ENCODE peak calls at places on chromosomes 11 and 22, in seven cellular contexts. One of them, this sample, is unnamed.

GRCh38 chr11:19419021-19419750 is 178.4 kb upstream of the E2F8 start:
- DNase-seq in GM12878: no peak
- DNase-seq in stomach: no peak
- DNase-seq in sigmoid colon: no peak
- DNase-seq in SK-N-SH: no peak
- DNase-seq in HepG2: no peak
- DNase-seq in spleen: no peak
- DNase-seq in this sample: no peak

GRCh38 chr11:65414776-65415498 is 7.7 kb upstream of the NEAT1 start:
- DNase-seq in GM12878: no peak
- DNase-seq in SK-N-SH: no peak
- DNase-seq in spleen: no peak
- DNase-seq in stomach: no peak
- DNase-seq in HepG2: no peak
- DNase-seq in sigmoid colon: peak; percentile 62
- DNase-seq in this sample: no peak

GRCh38 chr22:19407649-19408606 is 23.6 kb downstream of the HIRA start:
- DNase-seq in sigmoid colon: peak; percentile 65
- DNase-seq in GM12878: no peak
- DNase-seq in stomach: peak; percentile 73
- DNase-seq in SK-N-SH: peak; percentile 76
- DNase-seq in spleen: no peak
- DNase-seq in HepG2: no peak
- DNase-seq in this sample: no peak

GRCh38 chr11:72789493-72790131 is 4.2 kb downstream of the STARD10 start:
- DNase-seq in spleen: no peak
- DNase-seq in HepG2: no peak
- DNase-seq in GM12878: no peak
- DNase-seq in SK-N-SH: peak; percentile 40
- DNase-seq in sigmoid colon: no peak
- DNase-seq in stomach: peak; percentile 50
- DNase-seq in this sample: no peak

GRCh38 chr11:14418801-14419417 is 59.9 kb upstream of the RRAS2 start:
- DNase-seq in spleen: no peak
- DNase-seq in sigmoid colon: no peak
- DNase-seq in HepG2: peak; percentile 38
- DNase-seq in GM12878: no peak
- DNase-seq in stomach: no peak
- DNase-seq in SK-N-SH: peak; percentile 34
- DNase-seq in this sample: no peak

GRCh38 chr22:27456696-27457503 is 344.7 kb downstream of the MN1 start:
- DNase-seq in SK-N-SH: no peak
- DNase-seq in HepG2: no peak
- DNase-seq in stomach: no peak
- DNase-seq in spleen: no peak
- DNase-seq in GM12878: no peak
- DNase-seq in sigmoid colon: no peak
- DNase-seq in this sample: no peak

GRCh38 chr11:130839950-130840666 is 76.2 kb downstream of the SNX19 start:
- DNase-seq in HepG2: no peak
- DNase-seq in spleen: no peak
- DNase-seq in SK-N-SH: no peak
- DNase-seq in stomach: no peak
- DNase-seq in sigmoid colon: no peak
- DNase-seq in GM12878: no peak
- DNase-seq in this sample: no peak

GRCh38 chr11:78949976-78950690 is 375.5 kb upstream of the NARS2 start:
- DNase-seq in GM12878: no peak
- DNase-seq in HepG2: no peak
- DNase-seq in spleen: no peak
- DNase-seq in sigmoid colon: no peak
- DNase-seq in SK-N-SH: no peak
- DNase-seq in stomach: no peak
- DNase-seq in this sample: no peak

GRCh38 chr11:36214976-36215687 is 74.1 kb downstream of the COMMD9 start:
- DNase-seq in SK-N-SH: no peak
- DNase-seq in GM12878: no peak
- DNase-seq in spleen: no peak
- DNase-seq in sigmoid colon: no peak
- DNase-seq in HepG2: no peak
- DNase-seq in stomach: no peak
- DNase-seq in this sample: no peak

GRCh38 chr11:45614196-45614828 is 51.1 kb downstream of the CHST1 start:
- DNase-seq in HepG2: no peak
- DNase-seq in stomach: no peak
- DNase-seq in spleen: no peak
- DNase-seq in sigmoid colon: no peak
- DNase-seq in GM12878: no peak
- DNase-seq in SK-N-SH: no peak
- DNase-seq in this sample: no peak

GRCh38 chr11:118841469-118842222 is 42.0 kb upstream of the CXCR5 start:
- DNase-seq in HepG2: peak; percentile 49
- DNase-seq in spleen: no peak
- DNase-seq in SK-N-SH: no peak
- DNase-seq in stomach: no peak
- DNase-seq in sigmoid colon: no peak
- DNase-seq in GM12878: peak; percentile 64
- DNase-seq in this sample: no peak

GRCh38 chr11:79045811-79046304 is 395.0 kb downstream of the TENM4 start:
- DNase-seq in spleen: no peak
- DNase-seq in sigmoid colon: no peak
- DNase-seq in GM12878: no peak
- DNase-seq in SK-N-SH: no peak
- DNase-seq in stomach: no peak
- DNase-seq in HepG2: no peak
- DNase-seq in this sample: no peak

GRCh38 chr22:26318975-26319374 is 110.1 kb upstream of the ASPHD2 start:
- DNase-seq in SK-N-SH: no peak
- DNase-seq in HepG2: peak; percentile 13
- DNase-seq in sigmoid colon: no peak
- DNase-seq in GM12878: no peak
- DNase-seq in spleen: no peak
- DNase-seq in stomach: no peak
- DNase-seq in this sample: no peak
- TF ChIP-seq CTCF in SK-N-SH: no peak
- TF ChIP-seq CTCF in HepG2: peak; percentile 64
- TF ChIP-seq CTCF in sigmoid colon: no peak
- TF ChIP-seq CTCF in GM12878: peak; percentile 52
- TF ChIP-seq CTCF in spleen: no peak
- TF ChIP-seq CTCF in stomach: no peak
- TF ChIP-seq CTCF in this sample: no peak

DNA sequence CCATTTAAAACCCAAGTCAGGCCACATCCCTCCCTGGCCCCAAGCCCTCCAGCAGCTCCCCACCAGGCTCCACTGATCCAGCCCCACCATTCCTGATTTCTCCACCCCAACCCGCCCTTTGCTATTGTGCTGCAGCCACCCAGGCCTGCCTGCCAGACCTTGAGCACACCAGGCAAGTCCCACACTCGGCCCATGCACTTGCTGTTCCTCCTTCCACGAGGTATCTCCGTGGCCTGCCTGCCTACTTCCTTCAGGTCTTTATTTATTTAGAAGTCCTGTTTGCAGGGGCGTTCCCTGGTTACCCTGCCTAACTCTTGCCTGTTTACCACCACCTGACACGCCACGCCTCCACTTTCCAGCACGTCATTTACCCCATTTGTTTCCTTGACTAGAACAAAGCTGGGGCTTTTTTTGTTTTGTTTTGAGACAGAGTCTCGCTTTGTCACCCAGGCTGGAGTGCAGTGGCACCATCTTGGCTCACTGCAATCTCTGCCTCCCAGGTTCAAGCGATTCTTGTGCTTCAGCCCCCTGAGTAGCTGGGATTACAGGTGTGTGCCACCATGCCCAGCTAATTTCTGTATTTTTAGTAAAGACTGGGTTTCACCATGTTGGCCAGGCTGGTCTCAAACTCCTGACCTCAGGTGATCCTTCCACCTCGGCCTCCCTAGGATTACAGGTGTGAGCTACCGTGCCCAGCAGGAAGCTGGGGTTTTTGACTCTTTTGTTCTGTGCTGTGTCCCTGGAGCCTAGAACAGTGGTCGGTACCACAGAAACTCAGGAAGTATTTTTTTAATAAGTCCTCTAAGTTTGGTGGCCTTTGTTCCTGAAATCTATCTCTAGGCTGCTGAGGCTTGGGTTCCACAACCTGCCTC is 6.7 kb downstream of the CENPM start:
- DNase-seq in stomach: peak; percentile 83
- DNase-seq in GM12878: peak; percentile 98
- DNase-seq in SK-N-SH: no peak
- DNase-seq in sigmoid colon: no peak
- DNase-seq in HepG2: no peak
- DNase-seq in spleen: peak; percentile 95
- DNase-seq in this sample: no peak
- TF ChIP-seq POLR2AphosphoS5 in stomach: peak; percentile 81
- TF ChIP-seq POLR2AphosphoS5 in GM12878: peak; percentile 95
- TF ChIP-seq POLR2AphosphoS5 in SK-N-SH: no peak
- TF ChIP-seq POLR2AphosphoS5 in sigmoid colon: no peak
- TF ChIP-seq POLR2AphosphoS5 in HepG2: no peak
- TF ChIP-seq POLR2AphosphoS5 in spleen: peak; percentile 100
- TF ChIP-seq POLR2AphosphoS5 in this sample: no peak

GRCh38 chr22:37504964-37505363 is 14.3 kb downstream of the CARD10 start:
- DNase-seq in sigmoid colon: no peak
- DNase-seq in stomach: no peak
- DNase-seq in GM12878: no peak
- DNase-seq in spleen: no peak
- DNase-seq in SK-N-SH: no peak
- DNase-seq in HepG2: no peak
- DNase-seq in this sample: no peak
- H3K4me1 ChIP-seq in sigmoid colon: no peaks in the 10 kb centered on the region
- H3K4me1 ChIP-seq in stomach: peaks cover 48% of the 10 kb centered on the region
- H3K4me1 ChIP-seq in GM12878: no peaks in the 10 kb centered on the region
- H3K4me1 ChIP-seq in spleen: peaks cover 57% of the 10 kb centered on the region
- H3K4me1 ChIP-seq in SK-N-SH: peaks cover 10% of the 10 kb centered on the region
- H3K4me1 ChIP-seq in HepG2: peaks cover 78% of the 10 kb centered on the region
- H3K4me1 ChIP-seq in this sample: peaks cover 53% of the 10 kb centered on the region

GRCh38 chr11:134273317-134273712 is 2.9 kb upstream of the GLB1L3 start:
- DNase-seq in SK-N-SH: no peak
- DNase-seq in sigmoid colon: no peak
- DNase-seq in spleen: no peak
- DNase-seq in GM12878: no peak
- DNase-seq in stomach: no peak
- DNase-seq in HepG2: no peak
- DNase-seq in this sample: no peak

GRCh38 chr11:134275188-134275533 is 1.0 kb upstream of the GLB1L3 start:
- DNase-seq in sigmoid colon: no peak
- DNase-seq in HepG2: no peak
- DNase-seq in GM12878: no peak
- DNase-seq in stomach: no peak
- DNase-seq in spleen: no peak
- DNase-seq in SK-N-SH: no peak
- DNase-seq in this sample: no peak

GRCh38 chr11:134277176-134278001 is 1.2 kb downstream of the GLB1L3 start:
- DNase-seq in GM12878: no peak
- DNase-seq in spleen: no peak
- DNase-seq in stomach: no peak
- DNase-seq in sigmoid colon: no peak
- DNase-seq in HepG2: no peak
- DNase-seq in SK-N-SH: no peak
- DNase-seq in this sample: no peak

GRCh38 chr11:134276396-134277175 is 407 bp downstream of the GLB1L3 start:
- DNase-seq in spleen: no peak
- DNase-seq in GM12878: no peak
- DNase-seq in HepG2: no peak
- DNase-seq in stomach: no peak
- DNase-seq in SK-N-SH: peak; percentile 77
- DNase-seq in sigmoid colon: no peak
- DNase-seq in this sample: no peak

DNA sequence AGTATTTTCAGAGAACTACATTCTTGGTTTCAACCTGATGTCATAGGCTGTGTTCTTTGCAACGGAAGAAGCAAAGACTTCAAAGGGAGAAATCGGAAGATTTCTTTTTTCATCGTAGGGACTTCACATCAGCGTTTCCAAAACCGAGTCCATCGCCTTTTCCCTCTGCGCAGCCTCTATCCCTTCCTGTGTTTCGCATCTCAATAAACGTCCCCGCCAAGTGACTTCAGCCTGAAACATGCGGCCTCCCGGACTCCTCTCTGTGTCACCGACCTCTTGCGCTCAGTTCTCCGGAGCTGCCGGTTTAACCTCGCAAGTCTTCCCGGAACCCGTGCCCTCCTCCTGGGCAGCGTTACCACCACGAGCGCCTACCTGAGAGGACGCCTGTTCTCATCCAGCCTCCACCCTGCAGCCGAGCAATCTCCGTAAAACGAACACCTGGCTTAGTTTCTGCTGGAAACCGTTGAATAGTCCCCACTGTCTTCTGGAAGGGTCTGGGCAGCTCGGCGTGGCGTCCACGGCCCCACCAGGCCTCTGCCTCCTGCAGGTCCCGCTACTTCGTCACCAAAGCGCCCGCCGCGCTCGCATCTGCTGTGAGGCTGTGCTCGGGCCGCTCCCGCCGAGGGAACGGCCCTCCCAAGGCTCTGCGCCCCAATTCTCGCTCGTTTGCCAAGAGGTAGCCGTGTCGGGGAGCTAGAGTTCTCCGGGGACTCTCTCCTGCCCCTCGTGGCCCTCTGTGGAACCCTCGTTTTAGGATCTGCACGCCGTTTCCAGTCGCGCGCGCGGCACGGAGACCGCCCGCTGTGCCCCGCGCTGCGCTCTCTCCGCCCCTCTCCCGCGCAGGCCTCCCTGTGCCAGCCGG is at the start of gene GLB1L3:
- DNase-seq in stomach: no peak
- DNase-seq in sigmoid colon: no peak
- DNase-seq in spleen: peak; percentile 81
- DNase-seq in HepG2: no peak
- DNase-seq in SK-N-SH: peak; percentile 84
- DNase-seq in GM12878: no peak
- DNase-seq in this sample: no peak
- TF ChIP-seq CTCF in stomach: no peak
- TF ChIP-seq CTCF in sigmoid colon: no peak
- TF ChIP-seq CTCF in spleen: no peak
- TF ChIP-seq CTCF in HepG2: no peak
- TF ChIP-seq CTCF in SK-N-SH: peak; percentile 42
- TF ChIP-seq CTCF in GM12878: peak; percentile 41
- TF ChIP-seq CTCF in this sample: no peak

GRCh38 chr22:45226681-45227186 is 14.0 kb downstream of the KIAA0930 start:
- DNase-seq in stomach: peak; percentile 41
- DNase-seq in spleen: no peak
- DNase-seq in SK-N-SH: no peak
- DNase-seq in sigmoid colon: no peak
- DNase-seq in HepG2: no peak
- DNase-seq in GM12878: no peak
- DNase-seq in this sample: no peak
- TF ChIP-seq POLR2AphosphoS5 in stomach: no peak
- TF ChIP-seq POLR2AphosphoS5 in spleen: no peak
- TF ChIP-seq POLR2AphosphoS5 in SK-N-SH: no peak
- TF ChIP-seq POLR2AphosphoS5 in sigmoid colon: no peak
- TF ChIP-seq POLR2AphosphoS5 in HepG2: no peak
- TF ChIP-seq POLR2AphosphoS5 in GM12878: no peak
- TF ChIP-seq POLR2AphosphoS5 in this sample: no peak

GRCh38 chr11:68036717-68037239 is 2.0 kb upstream of the TCIRG1 start:
- DNase-seq in GM12878: no peak
- DNase-seq in spleen: peak; percentile 96
- DNase-seq in HepG2: no peak
- DNase-seq in sigmoid colon: peak; percentile 89
- DNase-seq in SK-N-SH: no peak
- DNase-seq in stomach: peak; percentile 79
- DNase-seq in this sample: no peak
- H3K4me1 ChIP-seq in GM12878: peaks cover 17% of the 10 kb centered on the region
- H3K4me1 ChIP-seq in spleen: peaks cover 83% of the 10 kb centered on the region
- H3K4me1 ChIP-seq in HepG2: peaks cover 38% of the 10 kb centered on the region
- H3K4me1 ChIP-seq in sigmoid colon: peaks cover 53% of the 10 kb centered on the region
- H3K4me1 ChIP-seq in SK-N-SH: peaks cover 12% of the 10 kb centered on the region
- H3K4me1 ChIP-seq in stomach: peaks cover 61% of the 10 kb centered on the region
- H3K4me1 ChIP-seq in this sample: peaks cover 29% of the 10 kb centered on the region